ENCODE peak calls at places on chromosomes 12 and 14, in ten cellular contexts. B is AG04450; O is activated CD8-positive, alpha-beta T cell treated with anti-CD3 and anti-CD28 coated beads for 36 hours; S is GM12878; V is tibial artery; R is AG10803; Q is lower leg skin; L is fibroblast of villous mesenchyme; U is heart left ventricle; K is HFF-Myc. Z is an unnamed sample.

GRCh38 chr14:45526715-45527549 is 273.9 kb upstream of the MIS18BP1 start:
- DNase-seq in B (no peak), S (peak), V (no peak), O (peak), U (no peak), L (no peak), R (no peak), Q (no peak), K (peak), Z (peak)

GRCh38 chr14:70893842-70894237 is 13.4 kb upstream of the PCNX1 start:
- DNase-seq in O (peak), B (no peak), L (no peak), Q (no peak), V (no peak), S (no peak), U (no peak), R (no peak), K (no peak), Z (no peak)

GRCh38 chr12:32002848-32003493 is 43.8 kb downstream of the RESF1 start:
- DNase-seq in V (no peak), B (no peak), O (no peak), K (no peak), R (peak), S (no peak), U (no peak), Q (no peak), L (no peak), Z (no peak)

GRCh38 chr14:102323102-102323501 is 3.6 kb downstream of the ZNF839 start:
- DNase-seq in L (peak), Q (peak), K (no peak), S (no peak), R (peak), U (peak), V (peak), B (peak), O (peak), Z (no peak)

GRCh38 chr12:11705010-11705409 is 55.5 kb downstream of the ETV6 start:
- DNase-seq in Q (no peak), K (no peak), O (no peak), U (no peak), B (peak), R (peak), L (peak), S (no peak), V (no peak), Z (no peak)

GRCh38 chr14:35406811-35407630 is 2.5 kb upstream of the NFKBIA start:
- DNase-seq in L (peak), K (no peak), O (no peak), R (peak), Q (no peak), S (no peak), B (no peak), U (no peak), V (no peak), Z (no peak)

GRCh38 chr12:55829967-55830600 is 697 bp upstream of the DNAJC14 start:
- DNase-seq in R (no peak), Q (peak), B (no peak), K (no peak), S (no peak), O (peak), U (peak), V (peak), L (no peak), Z (peak)

GRCh38 chr12:122124370-122124769 is 45.8 kb downstream of the MLXIP start:
- DNase-seq in L (no peak), R (no peak), S (no peak), K (no peak), Q (no peak), V (no peak), O (no peak), U (no peak), B (no peak), Z (no peak)

GRCh38 chr14:77133718-77134338 is 7.8 kb downstream of the ZDHHC22 start:
- DNase-seq in K (peak), R (peak), O (peak), L (peak), S (no peak), U (no peak), B (peak), Q (no peak), V (peak), Z (no peak)

GRCh38 chr14:30874120-30874998 is at the start of gene COCH:
- DNase-seq in L (no peak), R (no peak), Q (peak), S (no peak), B (no peak), U (peak), V (no peak), K (no peak), O (peak), Z (peak)

GRCh38 chr14:85416771-85417170 is 113.2 kb upstream of the FLRT2 start:
- DNase-seq in V (no peak), O (no peak), Q (no peak), S (no peak), L (peak), B (peak), R (peak), K (peak), U (no peak), Z (no peak)

GRCh38 chr12:3463927-3464326 is 27.1 kb upstream of the PRMT8 start:
- DNase-seq in B (no peak), K (no peak), R (no peak), L (no peak), V (no peak), U (no peak), O (no peak), Q (peak), S (no peak), Z (no peak)

GRCh38 chr14:21768116-21768874 is 94.7 kb upstream of the OR4E1 start:
- DNase-seq in U (no peak), R (no peak), B (no peak), Q (no peak), V (no peak), O (peak), K (no peak), L (peak), S (peak), Z (no peak)

GRCh38 chr12:29270446-29270845 is 110.5 kb downstream of the ERGIC2 start:
- DNase-seq in V (no peak), B (no peak), K (no peak), O (no peak), S (no peak), Q (no peak), L (no peak), U (no peak), R (no peak), Z (no peak)
- TF ChIP-seq CTCF in V (no peak), B (no peak), K (no peak), O (no peak), S (no peak), Q (no peak), L (no peak), U (no peak), R (no peak), Z (no peak)

DNA sequence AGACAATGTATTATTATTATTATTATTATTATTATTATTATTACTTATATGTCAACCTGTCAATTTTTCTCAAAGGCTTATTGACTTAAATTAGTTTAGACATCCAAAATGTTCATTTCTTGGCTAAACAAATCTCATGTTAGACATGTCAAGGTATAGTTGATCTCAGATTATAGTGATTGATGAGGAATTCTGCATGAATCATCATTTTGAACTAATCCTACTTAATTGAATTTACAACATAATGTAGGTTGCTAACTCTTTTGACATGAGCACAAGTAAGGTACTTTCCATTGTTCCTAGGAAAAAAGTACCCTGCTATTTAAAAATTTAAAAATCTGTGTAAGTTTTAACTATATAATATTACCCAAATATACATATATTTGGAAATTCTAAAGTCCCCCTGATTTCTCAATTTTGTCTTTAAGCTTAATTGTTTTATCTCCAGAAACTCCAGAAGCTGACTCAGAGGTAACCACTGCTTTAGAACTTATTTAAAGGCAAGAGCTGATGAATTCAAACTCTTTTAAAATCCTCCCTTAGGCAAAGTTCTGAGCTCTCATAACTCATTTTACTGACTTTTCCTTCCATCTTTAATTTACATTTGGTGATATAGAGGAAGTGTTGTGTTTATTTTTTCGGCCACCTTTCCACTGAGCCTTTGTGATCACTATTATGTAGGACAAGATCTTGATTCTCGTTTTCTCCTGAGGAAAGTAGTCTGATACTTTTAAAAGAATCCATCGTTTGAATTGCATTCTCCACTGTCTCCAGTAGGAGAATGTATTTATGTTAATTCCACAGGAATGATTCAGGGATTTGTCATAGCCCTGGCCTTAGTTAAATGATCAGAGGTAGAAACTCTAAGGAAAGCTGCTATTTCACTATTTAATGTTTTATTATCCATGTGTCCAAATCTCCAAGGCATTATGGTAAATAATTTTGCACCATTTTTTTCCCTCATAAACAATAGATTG is 1304.5 kb downstream of the AACS start:
- DNase-seq in O (no peak), K (no peak), B (no peak), Q (no peak), R (peak), S (no peak), L (peak), V (no peak), U (no peak), Z (no peak)
- TF ChIP-seq CTCF in O (no peak), K (no peak), B (no peak), Q (no peak), R (peak), S (no peak), L (peak), V (no peak), U (no peak), Z (peak)

DNA sequence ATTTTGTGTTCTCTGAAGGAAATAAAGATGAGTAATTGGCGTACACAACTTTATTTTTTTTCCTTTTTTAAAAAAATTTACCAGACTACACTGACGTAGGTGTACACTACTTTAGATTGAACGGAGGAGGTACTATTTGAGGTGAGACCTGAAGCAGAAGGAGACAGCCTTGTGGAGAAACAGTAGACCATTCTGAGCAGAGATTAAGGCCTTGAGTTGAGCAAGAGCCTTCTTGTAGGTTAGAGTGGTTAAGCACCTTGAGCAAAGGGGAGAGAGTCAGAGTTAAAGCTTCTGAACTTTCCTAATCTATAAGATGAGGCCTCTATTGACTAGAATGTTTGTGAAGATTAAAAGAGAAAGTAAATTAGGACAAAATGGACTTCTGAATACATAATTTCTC is 2.5 kb downstream of the LEMD3 start:
- DNase-seq in V (no peak), U (no peak), S (no peak), Q (no peak), B (no peak), L (peak), R (no peak), O (no peak), K (no peak), Z (no peak)
- TF ChIP-seq CTCF in V (no peak), U (no peak), S (peak), Q (no peak), B (no peak), L (no peak), R (no peak), O (no peak), K (no peak), Z (no peak)

DNA sequence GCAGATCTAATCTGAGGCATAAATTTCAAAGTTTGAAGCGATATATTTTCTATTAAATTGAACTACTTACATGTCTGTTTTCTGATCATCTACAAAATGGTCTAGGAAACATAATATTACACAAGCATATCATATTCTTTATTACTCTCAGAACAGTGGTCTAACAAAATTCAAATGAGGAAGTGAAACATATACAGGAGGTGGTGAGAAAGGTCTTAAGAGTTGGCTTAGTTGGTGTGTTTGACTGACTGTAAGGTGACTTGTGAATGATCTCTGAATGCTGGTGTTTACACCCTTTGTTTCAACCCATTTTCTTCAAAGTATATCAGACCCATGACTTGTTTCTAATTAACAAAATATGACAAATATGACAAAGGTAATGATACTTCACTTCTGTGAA is 1156.8 kb downstream of the SLC16A7 start:
- DNase-seq in K (no peak), U (no peak), Q (no peak), O (no peak), V (no peak), R (no peak), L (no peak), B (no peak), S (no peak), Z (no peak)
- TF ChIP-seq CTCF in K (no peak), U (no peak), Q (no peak), O (no peak), V (no peak), R (no peak), L (no peak), B (no peak), S (no peak), Z (no peak)

GRCh38 chr12:80064951-80065350 is 34.4 kb upstream of the OTOGL start:
- DNase-seq in Q (no peak), K (no peak), S (no peak), R (no peak), U (no peak), V (no peak), B (no peak), O (no peak), L (no peak), Z (no peak)

GRCh38 chr12:80064269-80064668 is 35.1 kb upstream of the OTOGL start:
- DNase-seq in R (peak), L (peak), K (no peak), V (no peak), U (no peak), B (peak), Q (no peak), O (no peak), S (no peak), Z (no peak)

DNA sequence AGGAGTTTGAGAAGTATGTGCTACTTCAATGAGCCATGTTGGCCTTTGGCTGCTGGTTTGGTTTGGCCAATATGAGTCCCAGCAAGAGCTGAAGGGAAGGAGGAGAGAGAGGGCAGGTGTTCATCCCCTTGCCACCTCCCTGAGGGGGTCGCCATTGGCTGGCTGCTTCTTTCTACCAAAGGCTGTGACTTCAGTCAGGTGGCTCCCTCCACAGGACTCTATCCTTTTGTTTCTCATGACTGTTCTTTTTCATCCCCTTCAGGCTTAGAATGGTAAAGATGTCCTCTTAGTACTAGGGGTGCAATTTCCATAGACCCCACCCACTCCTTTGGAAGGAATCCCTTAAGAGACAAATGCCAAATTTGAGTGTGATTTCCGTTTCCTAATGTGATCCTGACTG is 31.2 kb upstream of the OTOGL start:
- DNase-seq in Q (no peak), V (no peak), R (no peak), U (no peak), K (no peak), S (no peak), L (no peak), B (no peak), O (no peak), Z (no peak)
- TF ChIP-seq CTCF in Q (no peak), V (no peak), R (no peak), U (no peak), K (no peak), S (no peak), L (no peak), B (no peak), O (no peak), Z (no peak)

GRCh38 chr12:91142184-91142583 is 30.9 kb upstream of the LUM start:
- DNase-seq in O (no peak), R (peak), V (no peak), B (no peak), U (peak), K (no peak), L (peak), Q (no peak), S (no peak), Z (no peak)

GRCh38 chr12:91139981-91140659 is 28.8 kb upstream of the LUM start:
- DNase-seq in B (peak), S (no peak), Q (no peak), K (peak), R (peak), V (no peak), O (no peak), L (peak), U (no peak), Z (no peak)

GRCh38 chr12:91139264-91139663 is 28.0 kb upstream of the LUM start:
- DNase-seq in U (no peak), K (peak), B (no peak), L (peak), R (peak), S (no peak), Q (no peak), O (no peak), V (no peak), Z (no peak)

GRCh38 chr12:91138337-91138905 is 27.1 kb upstream of the LUM start:
- DNase-seq in V (no peak), K (peak), B (no peak), R (peak), U (no peak), O (no peak), L (peak), Q (no peak), S (no peak), Z (no peak)

GRCh38 chr12:91140660-91141045 is 29.4 kb upstream of the LUM start:
- DNase-seq in V (no peak), L (no peak), R (peak), O (no peak), Q (no peak), U (peak), S (no peak), B (peak), K (no peak), Z (no peak)
- TF ChIP-seq CTCF in V (no peak), L (no peak), R (no peak), O (no peak), Q (no peak), U (no peak), S (no peak), B (no peak), K (no peak), Z (no peak)

DNA sequence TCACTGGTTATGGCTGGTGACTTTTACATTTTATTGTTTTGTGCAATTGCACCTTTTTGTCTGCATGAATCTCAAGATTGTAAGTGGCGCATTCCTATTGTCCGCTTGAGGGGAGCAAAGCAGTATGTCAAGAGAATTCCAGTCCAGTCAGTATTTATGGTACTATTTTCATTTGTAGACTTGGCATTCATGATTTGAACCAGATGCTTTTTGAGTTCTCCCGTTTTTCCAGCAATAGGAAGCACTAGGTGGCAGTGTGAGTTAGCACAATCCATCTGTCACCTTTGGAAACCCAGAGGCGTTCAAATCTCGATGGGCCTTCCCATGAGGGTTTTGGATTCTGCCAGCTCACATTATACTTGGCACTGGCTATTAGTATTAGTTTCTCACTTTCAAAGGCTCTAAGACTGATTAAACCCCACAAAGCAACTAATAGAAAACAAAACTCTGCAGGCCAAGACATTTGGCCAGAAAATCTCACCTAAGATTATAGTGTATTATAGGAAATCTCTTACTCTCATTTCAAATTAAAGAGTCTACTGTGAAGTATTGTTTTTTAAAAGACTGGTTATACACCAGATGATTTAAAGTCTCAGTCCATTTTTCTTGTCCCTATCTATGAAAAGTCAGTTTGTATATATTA is 2.2 kb downstream of the DACT1 start:
- DNase-seq in S (peak), B (peak), R (peak), K (peak), V (no peak), U (peak), L (peak), O (peak), Q (no peak), Z (peak)
- TF ChIP-seq CTCF in S (peak), B (peak), R (peak), K (peak), V (peak), U (peak), L (peak), O (no peak), Q (no peak), Z (peak)

Z was measured in glutamatergic neuron.